ENCODE peak calls at places on chromosomes 6 and 20, in seven cellular contexts. Z is GM12891, M is GM12878, V is K562, Q is H1, U is HepG2, W is SK-N-SH. R is an unnamed sample.

GRCh38 chr6:161111256-161111655 is 119.7 kb downstream of the MAP3K4 start:
- DNase-seq in Z (no peak), M (no peak), V (no peak), Q (no peak), U (no peak), W (no peak), R (no peak)

GRCh38 chr6:15879372-15880261 is 216.8 kb upstream of the DTNBP1 start:
- DNase-seq in Z (no peak), M (no peak), V (peak), Q (no peak), U (no peak), W (peak), R (peak)

GRCh38 chr20:20233041-20233514 is 134.8 kb upstream of the INSM1 start:
- DNase-seq in Z (no peak), M (no peak), V (no peak), Q (no peak), U (no peak), W (peak), R (no peak)

GRCh38 chr20:23654005-23654404 is 16.2 kb upstream of the CST3 start:
- DNase-seq in Z (no peak), M (no peak), V (no peak), Q (no peak), U (no peak), W (no peak), R (no peak)

GRCh38 chr6:54095740-54096139 is 15.5 kb upstream of the MLIP start:
- DNase-seq in Z (no peak), M (no peak), V (no peak), Q (no peak), U (no peak), W (no peak), R (no peak)

GRCh38 chr20:61868466-61869090 is 197.1 kb downstream of the TAF4 start:
- DNase-seq in Z (no peak), M (no peak), V (no peak), Q (no peak), U (no peak), W (no peak), R (no peak)

GRCh38 chr6:85390775-85391174 is 59.1 kb upstream of the NT5E start:
- DNase-seq in Z (no peak), M (no peak), V (no peak), Q (no peak), U (no peak), W (no peak), R (no peak)

GRCh38 chr6:126786262-126786661 is 332.2 kb upstream of the RSPO3 start:
- DNase-seq in Z (no peak), M (no peak), V (no peak), Q (no peak), U (no peak), W (no peak), R (no peak)

DNA sequence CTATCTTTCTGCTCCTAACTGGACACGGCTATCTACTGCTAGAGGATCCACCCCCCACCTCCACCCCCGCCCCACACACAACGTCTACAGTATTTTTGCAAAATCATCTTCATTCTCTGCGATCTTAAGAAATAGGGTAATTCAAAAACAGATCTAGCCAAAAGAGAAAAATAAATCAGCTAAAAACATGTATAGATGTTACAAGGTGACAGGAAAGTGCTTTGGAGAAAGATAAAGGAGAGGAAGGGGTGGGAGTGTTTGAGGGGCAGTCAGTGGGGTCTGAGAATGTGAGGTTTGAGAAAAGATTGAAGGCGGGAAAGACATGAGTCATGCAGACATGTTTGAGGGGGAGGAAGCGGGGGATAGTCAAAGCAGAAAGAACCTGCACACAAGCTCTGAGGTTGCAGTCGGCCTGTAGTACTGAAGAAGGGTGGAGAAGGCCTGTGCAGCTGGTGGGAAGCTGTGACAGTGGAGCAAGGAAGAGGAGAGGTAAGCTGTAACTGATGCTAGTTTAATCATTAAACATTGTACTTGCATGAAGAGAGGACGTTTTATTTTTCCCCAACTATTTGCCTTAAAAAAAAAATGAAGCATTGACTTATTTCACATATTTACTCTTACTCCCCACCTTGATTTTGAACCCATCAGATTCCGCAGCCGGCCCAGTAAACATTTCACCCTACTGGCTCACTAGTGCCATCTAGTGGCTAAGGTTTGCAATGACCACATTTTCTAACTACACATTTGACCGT is 332.6 kb downstream of the ADGRB3 start:
- DNase-seq in Z (peak), M (peak), V (peak), Q (peak), U (peak), W (peak), R (peak)
- TF ChIP-seq TAF1 in Z (no peak), M (no peak), V (no peak), Q (no peak), U (no peak), W (no peak), R (no peak)

GRCh38 chr6:4914412-4915159 is 89.3 kb downstream of the RPP40 start:
- DNase-seq in Z (no peak), M (no peak), V (no peak), Q (no peak), U (no peak), W (no peak), R (no peak)

GRCh38 chr6:4910060-4910746 is 93.6 kb downstream of the RPP40 start:
- DNase-seq in Z (no peak), M (no peak), V (no peak), Q (no peak), U (no peak), W (no peak), R (no peak)

GRCh38 chr6:4909063-4909645 is 94.7 kb downstream of the RPP40 start:
- DNase-seq in Z (no peak), M (no peak), V (no peak), Q (no peak), U (no peak), W (no peak), R (no peak)

GRCh38 chr6:4913705-4914411 is 90.0 kb downstream of the RPP40 start:
- DNase-seq in Z (no peak), M (no peak), V (no peak), Q (no peak), U (no peak), W (no peak), R (no peak)

DNA sequence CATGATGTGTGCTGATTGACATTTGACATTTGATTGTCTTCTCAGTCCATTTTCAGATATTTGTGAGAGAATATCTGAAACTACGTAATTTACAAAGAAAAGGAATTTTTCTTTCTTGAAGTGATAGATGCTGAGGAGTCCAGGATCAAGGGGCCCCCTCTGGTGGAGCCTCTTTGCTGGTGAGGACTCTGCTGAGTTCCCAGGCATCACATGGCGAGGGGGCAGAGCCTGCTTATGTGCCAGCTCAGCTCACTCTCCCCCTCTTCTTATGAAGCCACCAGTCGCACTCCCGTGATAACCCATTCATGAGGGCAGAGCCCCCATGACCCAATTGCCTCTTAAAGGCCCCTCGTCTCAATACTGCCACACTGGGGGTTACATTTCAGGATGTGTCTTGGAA is 91.3 kb downstream of the RPP40 start:
- DNase-seq in Z (no peak), M (no peak), V (no peak), Q (peak), U (no peak), W (no peak), R (no peak)
- TF ChIP-seq TAF1 in Z (no peak), M (no peak), V (no peak), Q (no peak), U (no peak), W (no peak), R (no peak)

DNA sequence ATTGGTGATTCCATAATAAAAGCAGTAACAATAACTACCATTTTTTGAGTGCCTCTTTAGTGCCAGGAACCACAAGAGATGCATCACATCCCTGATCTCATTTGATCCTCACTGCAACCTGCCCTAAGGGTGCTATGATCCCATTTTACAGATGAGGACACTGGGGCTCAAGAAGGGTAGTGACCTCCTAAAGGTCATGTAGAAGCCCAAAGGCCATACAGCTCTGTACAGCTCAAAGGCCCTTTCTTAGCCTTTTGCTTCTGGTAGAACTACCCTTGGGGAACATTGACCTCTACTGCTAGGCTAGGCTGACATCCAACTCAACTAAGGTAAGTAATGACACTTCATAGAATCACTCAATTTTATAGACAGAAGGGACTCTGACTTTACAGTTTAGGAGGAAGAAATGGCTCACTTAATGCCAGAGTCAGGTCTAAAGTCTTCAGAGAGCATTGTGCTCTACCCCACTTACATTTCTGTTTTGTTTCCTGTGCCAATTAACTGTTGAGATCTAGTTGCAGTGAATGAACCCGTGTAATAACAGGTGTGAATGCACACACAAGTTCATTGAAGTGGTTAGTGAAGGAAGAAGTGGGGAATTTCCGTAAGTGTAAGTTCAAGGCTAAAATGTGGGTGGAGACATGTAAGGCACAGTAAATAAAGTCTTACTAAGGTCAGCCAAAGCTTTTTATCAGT is 10.7 kb downstream of the SLC9A8 start:
- DNase-seq in Z (no peak), M (peak), V (no peak), Q (no peak), U (no peak), W (no peak), R (no peak)
- TF ChIP-seq TAF1 in Z (no peak), M (no peak), V (no peak), Q (no peak), U (no peak), W (no peak), R (no peak)

GRCh38 chr6:116560130-116560529 is 6.6 kb downstream of the CALHM4 start:
- DNase-seq in Z (no peak), M (no peak), V (no peak), Q (no peak), U (no peak), W (no peak), R (no peak)

GRCh38 chr6:116561377-116562018 is 7.9 kb downstream of the CALHM4 start:
- DNase-seq in Z (no peak), M (no peak), V (peak), Q (peak), U (peak), W (peak), R (no peak)

GRCh38 chr6:116563830-116564229 is 7.5 kb upstream of the RWDD1 start:
- DNase-seq in Z (no peak), M (no peak), V (no peak), Q (no peak), U (no peak), W (no peak), R (no peak)

GRCh38 chr6:116562614-116563013 is 8.7 kb upstream of the RWDD1 start:
- DNase-seq in Z (no peak), M (no peak), V (peak), Q (no peak), U (no peak), W (no peak), R (no peak)

DNA sequence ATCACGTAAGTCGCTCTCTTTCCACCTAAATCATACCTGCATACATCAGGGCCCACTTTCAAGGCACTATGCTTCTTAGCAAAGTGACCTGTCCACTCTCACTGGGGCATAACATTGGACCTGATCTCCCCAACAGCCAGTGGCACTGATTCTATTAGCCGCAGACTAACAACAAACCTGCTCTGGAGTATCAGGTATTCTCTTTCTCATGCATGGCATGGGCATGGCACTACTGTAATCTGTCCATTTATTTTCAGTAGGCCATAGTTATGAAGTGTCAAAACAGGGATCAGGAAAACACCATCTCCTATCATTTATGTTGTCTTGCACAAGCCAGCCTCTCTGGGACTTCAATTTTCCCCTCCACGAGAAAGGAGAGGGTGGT is 8.5 kb downstream of the CALHM4 start:
- DNase-seq in Z (no peak), M (no peak), V (no peak), Q (no peak), U (no peak), W (no peak), R (no peak)
- TF ChIP-seq TAF1 in Z (no peak), M (no peak), V (no peak), Q (no peak), U (no peak), W (no peak), R (no peak)

DNA sequence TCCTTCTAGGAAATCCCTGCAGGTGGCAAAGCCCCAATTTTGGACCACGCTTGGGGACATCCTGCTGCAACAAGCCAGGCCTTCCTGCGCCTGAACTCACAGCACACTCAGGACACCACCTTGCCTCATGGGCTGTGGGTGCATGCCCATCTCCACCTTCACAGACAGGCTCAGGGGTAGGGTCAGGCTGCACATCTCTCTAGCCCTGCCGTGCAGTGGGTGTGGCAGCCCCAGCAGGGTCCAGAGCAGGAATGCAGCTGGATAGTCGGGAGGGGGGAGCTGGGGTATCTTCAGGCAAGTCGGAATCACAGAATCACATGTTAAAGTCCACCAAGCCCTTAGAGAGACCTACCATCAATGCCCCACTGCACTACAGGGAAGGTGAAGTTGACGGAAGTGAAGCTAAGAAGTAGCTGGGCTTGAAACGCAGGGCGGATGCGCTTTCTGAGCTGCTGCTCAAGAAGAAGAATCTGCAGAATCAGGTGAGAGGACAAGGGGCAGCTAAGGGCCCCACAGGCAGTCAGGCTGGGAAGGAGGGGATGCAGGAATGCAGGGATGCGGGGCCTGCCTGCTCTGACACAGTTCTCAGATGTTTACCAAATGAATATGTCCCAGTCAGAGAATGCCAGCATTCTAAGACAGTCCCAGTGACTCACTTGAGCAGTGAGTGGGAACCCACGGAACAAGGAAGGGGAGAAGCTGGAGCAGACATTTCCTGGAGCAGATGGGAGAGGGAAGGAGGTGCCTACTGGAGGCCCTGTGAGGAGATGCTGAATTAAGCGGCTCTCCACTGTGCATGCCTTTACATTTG is 11.3 kb downstream of the SERPINB6 start:
- DNase-seq in Z (no peak), M (no peak), V (no peak), Q (no peak), U (no peak), W (no peak), R (no peak)
- TF ChIP-seq TAF1 in Z (no peak), M (no peak), V (no peak), Q (no peak), U (no peak), W (no peak), R (no peak)

R was measured in GM12892.